ENCODE peak calls at places on chromosomes 6 and 20, in ten cellular contexts. U, A, C, H, I, Q, V, G, M and S are unnamed samples.

GRCh38 chr6:110020888-110021287 is 42.8 kb downstream of the GPR6 start:
- DNase-seq in U (no peak), A (no peak), C (no peak), H (no peak), I (no peak), Q (no peak), V (peak), G (no peak), M (no peak), S (no peak)

GRCh38 chr6:53651764-53652401 is 13.7 kb downstream of the KLHL31 start:
- DNase-seq in U (peak), A (no peak), C (peak), H (peak), I (peak), Q (peak), V (no peak), G (peak), M (peak), S (peak)

GRCh38 chr6:163334264-163334663 is 80.3 kb upstream of the QKI start:
- DNase-seq in U (no peak), A (no peak), C (no peak), H (no peak), I (no peak), Q (no peak), V (peak), G (no peak), M (peak), S (no peak)

GRCh38 chr6:93989630-93990029 is 570.3 kb upstream of the EPHA7 start:
- DNase-seq in U (no peak), A (no peak), C (no peak), H (no peak), I (no peak), Q (no peak), V (no peak), G (no peak), M (no peak), S (no peak)

GRCh38 chr6:134049176-134049575 is 3.2 kb downstream of the SLC2A12 start:
- DNase-seq in U (no peak), A (no peak), C (no peak), H (no peak), I (no peak), Q (no peak), V (no peak), G (no peak), M (no peak), S (no peak)

GRCh38 chr6:24469829-24470228 is 19.5 kb downstream of the GPLD1 start:
- DNase-seq in U (no peak), A (no peak), C (no peak), H (no peak), I (no peak), Q (no peak), V (no peak), G (no peak), M (no peak), S (no peak)

GRCh38 chr6:128111096-128111495 is 210.2 kb upstream of the THEMIS start:
- DNase-seq in U (peak), A (no peak), C (no peak), H (no peak), I (no peak), Q (no peak), V (no peak), G (no peak), M (peak), S (no peak)

GRCh38 chr6:17987576-17988421 is at the start of gene KIF13A:
- DNase-seq in U (peak), A (peak), C (peak), H (peak), I (peak), Q (peak), V (peak), G (peak), M (peak), S (peak)

GRCh38 chr6:47075741-47076421 is 33.7 kb upstream of the ADGRF1 start:
- DNase-seq in U (no peak), A (no peak), C (no peak), H (no peak), I (no peak), Q (peak), V (no peak), G (no peak), M (no peak), S (no peak)

GRCh38 chr20:43940518-43941225 is 26.0 kb downstream of the TOX2 start:
- DNase-seq in U (no peak), A (no peak), C (no peak), H (no peak), I (no peak), Q (no peak), V (peak), G (no peak), M (no peak), S (no peak)

GRCh38 chr20:37350655-37351574 is 5.0 kb downstream of the SRC start:
- DNase-seq in U (no peak), A (no peak), C (no peak), H (no peak), I (no peak), Q (no peak), V (no peak), G (no peak), M (no peak), S (no peak)

GRCh38 chr20:63968928-63969760 is 586 bp downstream of the ZNF512B start:
- DNase-seq in U (no peak), A (peak), C (no peak), H (no peak), I (no peak), Q (peak), V (peak), G (no peak), M (peak), S (peak)

GRCh38 chr20:45489083-45489531 is 19.6 kb downstream of the WFDC2 start:
- DNase-seq in U (no peak), A (no peak), C (no peak), H (no peak), I (no peak), Q (no peak), V (no peak), G (no peak), M (no peak), S (no peak)

GRCh38 chr6:68632620-68633195 is 2.4 kb upstream of the ADGRB3 start:
- DNase-seq in U (no peak), A (no peak), C (no peak), H (no peak), I (no peak), Q (no peak), V (no peak), G (no peak), M (no peak), S (no peak)

GRCh38 chr6:2263896-2264295 is 18.5 kb upstream of the GMDS start:
- DNase-seq in U (no peak), A (no peak), C (no peak), H (no peak), I (no peak), Q (no peak), V (no peak), G (no peak), M (no peak), S (no peak)

GRCh38 chr20:31568773-31569162 is 36.3 kb upstream of the ID1 start:
- DNase-seq in U (no peak), A (no peak), C (no peak), H (no peak), I (no peak), Q (no peak), V (no peak), G (no peak), M (peak), S (no peak)

GRCh38 chr6:7060769-7061516 is 46.8 kb upstream of the RREB1 start:
- DNase-seq in U (no peak), A (no peak), C (no peak), H (no peak), I (no peak), Q (no peak), V (no peak), G (no peak), M (peak), S (no peak)

GRCh38 chr20:41264819-41265218 is 52.7 kb downstream of the ZHX3 start:
- DNase-seq in U (no peak), A (no peak), C (no peak), H (no peak), I (no peak), Q (no peak), V (no peak), G (no peak), M (no peak), S (no peak)

GRCh38 chr20:34397096-34397495 is 34.0 kb downstream of the ITCH start:
- DNase-seq in U (peak), A (no peak), C (no peak), H (no peak), I (no peak), Q (no peak), V (no peak), G (no peak), M (no peak), S (no peak)

GRCh38 chr20:40718214-40718949 is 29.3 kb upstream of the MAFB start:
- DNase-seq in U (no peak), A (no peak), C (no peak), H (no peak), I (no peak), Q (no peak), V (no peak), G (no peak), M (no peak), S (no peak)

GRCh38 chr6:106279179-106279578 is 46.4 kb downstream of the ATG5 start:
- DNase-seq in U (peak), A (no peak), C (no peak), H (no peak), I (no peak), Q (no peak), V (peak), G (no peak), M (no peak), S (no peak)

GRCh38 chr6:168852336-168852884 is 401.2 kb downstream of the THBS2 start:
- DNase-seq in U (no peak), A (no peak), C (no peak), H (no peak), I (no peak), Q (peak), V (no peak), G (no peak), M (no peak), S (no peak)

GRCh38 chr20:5658897-5659296 is 91.3 kb upstream of the SHLD1 start:
- DNase-seq in U (peak), A (peak), C (peak), H (peak), I (peak), Q (peak), V (peak), G (peak), M (peak), S (peak)

GRCh38 chr20:48350291-48350988 is 477.4 kb downstream of the PREX1 start:
- DNase-seq in U (no peak), A (peak), C (no peak), H (no peak), I (no peak), Q (peak), V (peak), G (no peak), M (no peak), S (peak)

GRCh38 chr6:135884136-135884535 is 32.6 kb downstream of the PDE7B start:
- DNase-seq in U (no peak), A (no peak), C (no peak), H (no peak), I (no peak), Q (no peak), V (no peak), G (no peak), M (no peak), S (no peak)

GRCh38 chr6:72363844-72364740 is 257.8 kb upstream of the KCNQ5 start:
- DNase-seq in U (peak), A (no peak), C (no peak), H (no peak), I (no peak), Q (no peak), V (no peak), G (no peak), M (peak), S (no peak)

GRCh38 chr20:45487231-45487635 is 17.7 kb downstream of the WFDC2 start:
- DNase-seq in U (no peak), A (peak), C (no peak), H (no peak), I (no peak), Q (no peak), V (peak), G (no peak), M (peak), S (no peak)

GRCh38 chr20:44097521-44098255 is 89.3 kb downstream of the JPH2 start:
- DNase-seq in U (peak), A (peak), C (no peak), H (no peak), I (no peak), Q (no peak), V (no peak), G (no peak), M (no peak), S (no peak)

DNA sequence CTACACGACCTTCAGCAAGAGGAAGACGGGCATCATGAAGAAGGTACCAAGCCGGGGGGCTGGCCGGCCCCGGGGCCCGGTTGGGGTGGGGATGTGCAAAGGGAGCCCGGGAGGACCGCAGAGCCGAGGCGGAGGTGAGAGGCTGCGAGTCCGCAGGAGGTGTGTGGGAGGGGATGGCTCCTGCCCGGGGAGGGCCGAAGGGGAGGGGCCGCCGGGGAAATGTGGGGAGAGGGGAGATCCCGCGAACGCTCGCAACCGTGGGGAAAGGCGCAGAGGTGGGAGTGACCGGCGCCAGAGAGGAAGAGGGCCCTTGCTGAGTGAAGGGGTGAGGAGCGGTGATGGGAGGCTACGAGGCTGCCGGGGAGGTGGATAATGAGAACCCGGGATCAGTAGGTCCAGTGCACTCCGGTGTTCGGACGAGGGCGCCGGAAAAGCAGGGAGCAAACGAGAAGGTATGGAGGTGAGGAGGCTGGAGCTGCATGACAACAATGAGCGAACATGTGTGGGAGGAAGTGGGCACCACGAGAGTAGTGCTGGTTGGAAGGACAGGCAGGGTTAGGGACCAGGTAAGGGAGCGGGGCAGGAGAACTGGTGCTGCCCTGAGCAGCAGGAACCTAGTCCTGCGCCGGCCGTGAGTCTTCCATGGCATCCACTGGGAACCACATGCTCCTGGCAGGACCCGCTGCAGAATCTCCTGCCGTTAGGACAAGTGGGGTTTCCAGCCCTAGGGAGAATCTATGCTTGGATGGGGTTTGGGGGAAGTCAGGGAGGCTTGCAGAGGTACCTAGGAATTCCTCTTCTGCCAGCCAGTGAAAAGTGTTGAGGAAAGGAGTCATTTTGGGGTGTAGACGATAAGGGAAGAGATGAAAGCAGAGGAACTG is 1.3 kb downstream of the SRF start:
- DNase-seq in U (peak), A (peak), C (peak), H (peak), I (peak), Q (peak), V (peak), G (peak), M (peak), S (peak)
- TF ChIP-seq POLR2A in U (peak), A (peak), C (no peak), H (no peak), I (no peak), Q (no peak), V (peak), G (no peak), M (peak), S (peak)

GRCh38 chr6:44305200-44305725 is 7.9 kb downstream of the AARS2 start:
- DNase-seq in U (no peak), A (no peak), C (no peak), H (no peak), I (no peak), Q (no peak), V (no peak), G (no peak), M (no peak), S (no peak)

GRCh38 chr6:44309092-44309491 is 4.1 kb downstream of the AARS2 start:
- DNase-seq in U (peak), A (no peak), C (no peak), H (no peak), I (no peak), Q (no peak), V (no peak), G (no peak), M (no peak), S (no peak)

GRCh38 chr6:44306710-44307109 is 6.4 kb downstream of the AARS2 start:
- DNase-seq in U (no peak), A (no peak), C (no peak), H (no peak), I (no peak), Q (no peak), V (no peak), G (no peak), M (no peak), S (no peak)

GRCh38 chr6:44309631-44310030 is 3.5 kb downstream of the AARS2 start:
- DNase-seq in U (no peak), A (no peak), C (no peak), H (no peak), I (no peak), Q (no peak), V (no peak), G (no peak), M (no peak), S (no peak)

GRCh38 chr6:44307217-44307616 is 5.9 kb downstream of the AARS2 start:
- DNase-seq in U (no peak), A (no peak), C (no peak), H (no peak), I (no peak), Q (no peak), V (no peak), G (no peak), M (no peak), S (no peak)
- TF ChIP-seq POLR2A in U (no peak), A (no peak), C (no peak), H (no peak), I (no peak), Q (no peak), V (no peak), G (no peak), M (no peak), S (no peak)

DNA sequence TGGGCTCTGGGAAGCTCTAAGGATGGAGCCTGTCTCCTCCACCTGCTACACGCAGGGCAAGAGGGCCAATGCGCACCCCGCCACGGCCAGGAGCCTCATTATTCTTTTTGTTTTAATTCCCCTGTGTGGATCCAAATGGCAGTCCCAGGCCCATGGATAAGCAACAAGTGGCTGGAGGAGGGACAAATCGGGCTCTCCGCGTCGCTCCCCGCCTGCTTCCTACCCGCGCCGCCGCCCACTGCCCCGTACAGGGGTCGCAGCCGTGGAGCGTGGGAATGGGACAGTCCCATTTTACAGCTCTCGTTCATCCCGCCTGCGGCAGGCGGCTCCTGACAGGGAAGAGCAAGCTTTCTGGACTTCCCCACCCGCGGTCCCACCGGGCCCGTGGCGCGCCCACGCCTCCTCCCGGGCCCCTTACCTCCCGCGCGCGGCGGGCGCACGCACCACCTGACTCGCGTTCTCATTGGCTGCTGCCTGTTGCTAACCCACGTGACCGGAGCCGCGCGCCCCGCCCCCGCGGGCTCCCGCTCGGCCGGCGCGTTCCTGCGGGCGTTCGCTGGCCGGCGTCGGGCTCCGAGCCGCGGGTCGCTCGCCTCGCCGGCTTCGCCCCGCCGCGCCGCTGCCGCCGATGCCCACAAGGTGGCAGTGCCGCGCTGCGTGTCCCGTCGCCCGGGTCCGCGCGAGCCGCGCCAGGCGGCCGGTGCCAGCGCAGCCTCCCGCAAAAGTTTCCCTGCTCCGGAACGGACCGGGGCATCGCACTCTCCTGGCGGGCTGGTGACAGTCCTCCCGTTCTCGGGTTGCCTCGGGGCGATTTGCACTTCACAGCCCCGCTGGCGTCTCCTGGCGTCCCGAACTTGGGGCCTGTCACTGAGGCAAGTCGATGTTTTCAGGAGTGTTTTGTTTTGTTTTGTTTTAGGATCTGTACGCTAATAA is 93.4 kb downstream of the CD83 start:
- DNase-seq in U (peak), A (peak), C (peak), H (peak), I (peak), Q (peak), V (peak), G (peak), M (peak), S (peak)
- TF ChIP-seq POLR2A in U (peak), A (peak), C (peak), H (no peak), I (no peak), Q (no peak), V (peak), G (no peak), M (peak), S (peak)

DNA sequence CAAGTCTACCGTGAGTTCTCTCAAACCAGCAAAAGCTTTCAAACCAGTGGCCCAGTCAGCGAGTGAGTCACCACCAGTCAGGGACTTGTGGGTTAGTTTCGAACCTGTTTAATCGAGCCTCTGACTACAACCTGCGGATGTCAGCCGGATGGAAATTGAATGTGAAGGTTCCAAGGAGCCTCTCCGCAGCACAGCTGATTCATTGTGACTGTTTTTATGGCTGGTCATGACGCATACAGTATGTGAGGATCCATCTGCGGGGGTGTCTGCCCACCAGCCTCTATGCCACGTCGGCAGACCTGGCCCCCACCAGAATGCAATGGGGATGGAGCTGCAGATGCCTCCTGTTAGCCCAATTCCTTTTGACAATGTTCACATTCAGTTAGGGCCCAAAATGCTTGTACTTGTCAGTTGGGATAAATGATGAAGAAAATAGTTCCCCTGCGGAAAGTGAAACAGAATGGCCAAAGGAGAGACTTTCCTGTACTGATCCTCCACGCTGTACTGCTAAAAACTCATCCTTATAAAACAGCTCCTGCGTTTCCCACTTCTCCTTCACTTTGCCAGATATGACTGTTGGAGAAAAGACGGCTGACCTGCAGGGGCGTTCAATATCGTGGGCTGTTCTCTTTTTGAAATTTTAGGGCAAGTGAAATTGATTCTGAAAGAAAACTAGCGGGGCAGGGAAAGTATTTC is 206.6 kb downstream of the TFAP2B start:
- DNase-seq in U (peak), A (peak), C (no peak), H (no peak), I (no peak), Q (no peak), V (no peak), G (no peak), M (no peak), S (no peak)
- TF ChIP-seq POLR2A in U (no peak), A (no peak), C (no peak), H (no peak), I (no peak), Q (no peak), V (no peak), G (no peak), M (no peak), S (no peak)

GRCh38 chr6:121436966-121437756 is 1.7 kb downstream of the GJA1 start:
- DNase-seq in U (peak), A (no peak), C (no peak), H (peak), I (peak), Q (peak), V (peak), G (peak), M (peak), S (peak)

GRCh38 chr6:121430514-121431460 is 4.7 kb upstream of the GJA1 start:
- DNase-seq in U (peak), A (peak), C (no peak), H (no peak), I (no peak), Q (no peak), V (peak), G (no peak), M (no peak), S (peak)

GRCh38 chr6:121436172-121436965 is 923 bp downstream of the GJA1 start:
- DNase-seq in U (no peak), A (no peak), C (no peak), H (no peak), I (no peak), Q (peak), V (peak), G (no peak), M (peak), S (no peak)

GRCh38 chr6:121435444-121436069 is at the start of gene GJA1:
- DNase-seq in U (peak), A (no peak), C (no peak), H (peak), I (peak), Q (peak), V (peak), G (no peak), M (peak), S (no peak)

GRCh38 chr6:121434037-121434770 is 1.2 kb upstream of the GJA1 start:
- DNase-seq in U (peak), A (no peak), C (no peak), H (no peak), I (no peak), Q (peak), V (no peak), G (no peak), M (no peak), S (no peak)
- TF ChIP-seq POLR2A in U (no peak), A (no peak), C (no peak), H (no peak), I (no peak), Q (no peak), V (no peak), G (no peak), M (no peak), S (no peak)